ENCODE peak calls at places on chromosome 17, in five cellular contexts. R is upper lobe of left lung, E is HFF-Myc, S is sigmoid colon, G is colonic mucosa. D is an unnamed sample.

GRCh38 chr17:628089-628488 is 86.5 kb downstream of the VPS53 start:
- DNase-seq in G (no peak), E (no peak), S (no peak), R (no peak), D (no peak)

GRCh38 chr17:72336026-72336803 is 215.4 kb downstream of the SOX9 start:
- DNase-seq in S (no peak), G (no peak), E (no peak), R (no peak), D (no peak)

GRCh38 chr17:12730931-12731521 is 58.3 kb upstream of the ARHGAP44 start:
- DNase-seq in G (peak), E (no peak), S (peak), R (no peak), D (no peak)

GRCh38 chr17:28334176-28334575 is 1.1 kb downstream of the IFT20 start:
- DNase-seq in R (no peak), G (no peak), S (peak), E (no peak), D (no peak)

GRCh38 chr17:3894927-3895343 is 2.1 kb upstream of the CAMKK1 start:
- DNase-seq in G (peak), E (no peak), R (no peak), S (no peak), D (no peak)

GRCh38 chr17:1039511-1040215 is 42.7 kb downstream of the TIMM22 start:
- DNase-seq in E (no peak), R (peak), G (peak), S (peak), D (peak)

GRCh38 chr17:7884581-7885356 is 3.8 kb upstream of the CHD3 start:
- DNase-seq in G (no peak), R (peak), E (no peak), S (no peak), D (no peak)

GRCh38 chr17:75404223-75404738 is 1.2 kb downstream of the GRB2 start:
- DNase-seq in E (peak), R (no peak), G (peak), S (peak), D (peak)

GRCh38 chr17:50279181-50279526 is 4.9 kb downstream of the TMEM92 start:
- DNase-seq in S (no peak), R (no peak), E (no peak), G (no peak), D (no peak)

GRCh38 chr17:68509151-68510057 is 2.8 kb upstream of the PRKAR1A start:
- DNase-seq in S (peak), G (peak), R (peak), E (no peak), D (no peak)

GRCh38 chr17:6577686-6578263 is 21.4 kb upstream of the PITPNM3 start:
- DNase-seq in S (no peak), R (no peak), E (no peak), G (peak), D (no peak)

GRCh38 chr17:29240477-29240876 is 6.2 kb upstream of the CRYBA1 start:
- DNase-seq in R (no peak), E (no peak), G (no peak), S (no peak), D (no peak)

GRCh38 chr17:43324205-43324893 is 74.4 kb upstream of the ARL4D start:
- DNase-seq in E (no peak), R (no peak), G (no peak), S (no peak), D (no peak)

GRCh38 chr17:78421084-78421533 is 42.7 kb downstream of the PGS1 start:
- DNase-seq in G (no peak), S (no peak), R (no peak), E (no peak), D (no peak)

GRCh38 chr17:6496636-6497441 is 52.6 kb downstream of the PIMREG start:
- DNase-seq in G (no peak), S (peak), R (no peak), E (no peak), D (no peak)

GRCh38 chr17:45253879-45254278 is 8.0 kb downstream of the SPATA32 start:
- DNase-seq in S (no peak), E (no peak), R (no peak), G (no peak), D (no peak)

GRCh38 chr17:76270127-76270592 is 5.0 kb downstream of the UBALD2 start:
- DNase-seq in R (peak), S (no peak), E (no peak), G (no peak), D (no peak)

GRCh38 chr17:75412455-75413317 is 7.2 kb upstream of the GRB2 start:
- DNase-seq in S (peak), R (no peak), E (peak), G (peak), D (no peak)

GRCh38 chr17:10622610-10623485 is 34.3 kb downstream of the MYH3 start:
- DNase-seq in G (no peak), E (no peak), S (no peak), R (no peak), D (no peak)

GRCh38 chr17:6706996-6707395 is 6.2 kb downstream of the SLC13A5 start:
- DNase-seq in G (no peak), E (no peak), R (no peak), S (no peak), D (no peak)

GRCh38 chr17:11950771-11951519 is 46.3 kb downstream of the ZNF18 start:
- DNase-seq in S (no peak), R (no peak), G (no peak), E (no peak), D (no peak)

GRCh38 chr17:76872221-76872873 is 4.1 kb downstream of the MGAT5B start:
- DNase-seq in R (no peak), G (no peak), S (no peak), E (peak), D (peak)

GRCh38 chr17:62615503-62615902 is 12.0 kb upstream of the MRC2 start:
- DNase-seq in S (no peak), R (no peak), E (no peak), G (no peak), D (no peak)

GRCh38 chr17:42508426-42509164 is 27.4 kb upstream of the NAGLU start:
- DNase-seq in R (no peak), S (peak), G (no peak), E (no peak), D (no peak)

GRCh38 chr17:50764860-50765259 is 2.5 kb downstream of the ANKRD40CL start:
- DNase-seq in R (no peak), E (no peak), S (no peak), G (no peak), D (no peak)

GRCh38 chr17:65564793-65565192 is 3.3 kb upstream of the AXIN2 start:
- DNase-seq in G (no peak), S (peak), E (no peak), R (no peak), D (no peak)

GRCh38 chr17:61545335-61545938 is 45.6 kb downstream of the NACA2 start:
- DNase-seq in S (no peak), E (no peak), R (no peak), G (no peak), D (no peak)

GRCh38 chr17:82754297-82755208 is 2.7 kb downstream of the TBCD start:
- DNase-seq in S (no peak), G (peak), R (no peak), E (no peak), D (no peak)

GRCh38 chr17:43665387-43666101 is 3.8 kb upstream of the MEOX1 start:
- DNase-seq in E (no peak), R (no peak), G (no peak), S (no peak), D (no peak)

GRCh38 chr17:42881768-42882565 is 18.6 kb upstream of the G6PC1 start:
- DNase-seq in R (no peak), G (no peak), S (no peak), E (no peak), D (no peak)

GRCh38 chr17:17877548-17878358 is 41.0 kb upstream of the SREBF1 start:
- DNase-seq in G (peak), R (peak), S (peak), E (peak), D (peak)

GRCh38 chr17:44223574-44224046 is 4.1 kb upstream of the UBTF start:
- DNase-seq in S (no peak), E (no peak), G (peak), R (no peak), D (no peak)

GRCh38 chr17:78127888-78128615 is 503 bp downstream of the TMC6 start:
- DNase-seq in E (no peak), G (peak), R (no peak), S (peak), D (no peak)

GRCh38 chr17:80478487-80479245 is 2.3 kb upstream of the NPTX1 start:
- DNase-seq in E (no peak), G (no peak), R (peak), S (no peak), D (no peak)
- H3K4me3 ChIP-seq in E (peak), G (peak), R (peak), S (peak), D (peak)

DNA sequence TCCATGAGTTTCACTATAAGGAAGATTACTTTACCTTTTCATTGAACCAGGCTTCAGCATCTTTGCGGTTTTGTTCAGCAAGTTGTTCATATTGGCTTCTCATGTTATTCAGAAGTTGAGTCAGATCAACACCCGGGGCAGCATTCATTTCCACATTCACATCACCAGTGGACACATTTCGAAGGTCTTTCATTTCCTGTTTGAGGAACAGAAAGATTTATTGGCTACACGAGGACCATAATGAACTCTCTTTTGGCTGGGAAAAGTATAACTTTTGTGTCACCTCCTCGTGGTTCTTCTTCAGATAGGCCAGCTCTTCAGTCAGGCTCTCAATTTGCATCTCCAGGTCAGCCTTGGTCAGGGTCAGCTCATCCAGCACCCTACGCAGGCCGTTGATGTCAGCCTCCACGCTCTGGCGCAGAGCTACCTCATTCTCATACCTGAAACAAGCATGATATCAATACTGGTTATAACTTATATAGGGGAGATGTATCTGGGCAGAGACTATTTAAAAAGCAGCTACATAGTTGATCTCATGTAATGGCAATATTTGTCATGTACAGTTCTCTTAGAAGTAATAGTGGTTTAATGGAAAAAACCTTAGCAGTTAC is 2.1 kb downstream of the KRT10 start:
- DNase-seq in S (no peak), E (no peak), R (no peak), G (no peak), D (no peak)
- H3K4me3 ChIP-seq in S (no peak), E (peak), R (no peak), G (no peak), D (no peak)

GRCh38 chr17:57487552-57487951 is 231.2 kb downstream of the MSI2 start:
- DNase-seq in R (no peak), G (no peak), E (no peak), S (no peak), D (no peak)

GRCh38 chr17:57486978-57487377 is 230.7 kb downstream of the MSI2 start:
- DNase-seq in G (no peak), E (no peak), R (no peak), S (no peak), D (no peak)

GRCh38 chr17:57485916-57486315 is 229.6 kb downstream of the MSI2 start:
- DNase-seq in S (no peak), G (no peak), R (no peak), E (no peak), D (no peak)

GRCh38 chr17:57485566-57485865 is 229.2 kb downstream of the MSI2 start:
- DNase-seq in R (no peak), E (no peak), G (no peak), S (no peak), D (no peak)

DNA sequence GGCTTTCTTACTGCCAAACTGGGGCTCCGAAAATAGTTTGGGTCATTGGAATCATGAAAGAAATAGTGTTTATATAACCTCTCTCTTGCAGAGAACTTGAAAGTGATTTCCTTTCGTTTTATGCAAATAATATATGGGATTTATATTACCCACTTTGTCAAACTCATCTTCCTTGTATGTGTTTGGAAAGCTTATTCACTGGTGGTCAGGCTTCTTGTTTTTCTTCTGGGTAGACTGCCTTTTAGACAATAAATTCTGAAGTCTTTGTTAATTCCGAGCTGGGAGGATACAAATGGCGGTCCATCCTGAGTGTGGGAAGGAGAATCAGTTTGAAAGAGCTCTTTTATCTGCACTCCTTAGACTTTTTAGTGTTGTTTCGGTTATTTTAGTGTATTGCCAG is 230.1 kb downstream of the MSI2 start:
- DNase-seq in E (no peak), R (no peak), S (no peak), G (no peak), D (no peak)
- H3K4me3 ChIP-seq in E (no peak), R (no peak), S (no peak), G (no peak), D (no peak)

GRCh38 chr17:57750109-57750845 is 5.2 kb upstream of the CCDC182 start:
- DNase-seq in R (no peak), E (no peak), S (no peak), G (no peak), D (no peak)
- H3K4me3 ChIP-seq in R (no peak), E (no peak), S (no peak), G (no peak), D (no peak)

DNA sequence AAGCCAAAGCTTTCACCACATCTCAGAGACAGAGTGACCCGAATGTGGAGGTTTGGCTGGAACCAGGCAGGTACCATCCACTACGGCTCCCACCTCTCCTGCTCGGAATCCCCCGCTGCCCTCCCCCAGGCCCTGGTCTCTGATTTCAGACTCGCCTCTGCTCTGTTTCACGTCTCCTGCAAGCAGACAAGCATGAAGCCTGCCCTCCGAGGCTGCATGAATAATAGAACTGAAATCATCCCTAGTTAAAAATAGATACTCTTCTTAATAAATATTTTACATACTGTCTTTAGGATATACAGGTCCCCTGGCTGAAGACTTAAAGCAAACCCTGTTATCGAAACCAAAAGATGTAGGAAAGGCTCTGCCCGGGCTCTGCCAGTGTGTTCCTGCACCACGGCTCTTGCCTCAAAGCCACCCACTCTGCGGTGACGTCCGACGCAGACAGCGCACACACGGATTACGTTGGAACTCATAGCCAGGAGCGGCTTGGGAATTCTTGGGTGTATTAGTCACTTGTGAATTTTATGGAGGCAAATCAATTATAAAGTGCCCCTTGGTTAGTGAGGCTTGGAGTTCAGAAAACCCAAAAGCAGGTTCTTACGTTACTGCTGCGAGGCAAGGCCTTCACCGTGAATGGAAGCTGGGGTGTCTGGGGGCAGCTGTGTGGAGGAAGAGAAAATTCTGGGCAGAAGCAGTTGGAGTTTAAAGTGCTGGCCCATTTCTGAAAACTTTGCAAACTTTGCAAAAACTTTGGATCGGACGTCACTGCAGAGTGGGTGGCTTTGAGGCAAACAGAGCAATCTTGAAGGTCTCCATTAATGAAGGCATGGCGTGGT is 25.6 kb upstream of the NPTX1 start:
- DNase-seq in R (no peak), G (no peak), E (no peak), S (peak), D (peak)
- H3K4me3 ChIP-seq in R (no peak), G (no peak), E (no peak), S (peak), D (no peak)

GRCh38 chr17:64019486-64020067 is 856 bp downstream of the ICAM2 start:
- DNase-seq in R (no peak), S (peak), G (peak), E (no peak), D (no peak)
- H3K4me3 ChIP-seq in R (peak), S (peak), G (peak), E (no peak), D (no peak)